ENCODE peak calls at places on chromosomes 2 and 18, in eight cellular contexts. C is T-helper 9 cell; X is NK-92 treated with Interleukin-12 subunit alpha and Interleukin-12 subunit beta, amount 100 ng/mL, for 24 hours; N is H7; K is GM04504; E is IMR-90; O is islet precursor cell; S is amniotic stem cell. J is an unnamed sample.

GRCh38 chr2:88641330-88641729 is 14.1 kb upstream of the EIF2AK3 start:
- DNase-seq in N (no peak), X (peak; percentile 40), C (no peak), O (no peak), K (no peak), E (no peak), S (no peak), J (no peak)

GRCh38 chr2:47695800-47696477 is 87.0 kb upstream of the MSH6 start:
- DNase-seq in O (peak; percentile 80), C (no peak), E (no peak), K (no peak), N (peak; percentile 35), S (no peak), X (no peak), J (peak; percentile 82)

GRCh38 chr2:43542285-43542933 is 53.4 kb downstream of the THADA start:
- DNase-seq in S (peak; percentile 6), C (no peak), K (no peak), X (no peak), O (no peak), N (peak; percentile 10), E (peak; percentile 68), J (no peak)

GRCh38 chr2:163732718-163733117 is 3.1 kb downstream of the FIGN start:
- DNase-seq in O (no peak), E (no peak), K (no peak), N (no peak), X (no peak), S (no peak), C (no peak), J (no peak)

GRCh38 chr2:230472619-230473018 is 56.6 kb downstream of the SP100 start:
- DNase-seq in X (peak; percentile 40), C (no peak), N (no peak), O (no peak), S (no peak), E (peak; percentile 59), K (peak; percentile 14), J (no peak)

GRCh38 chr2:14587119-14587518 is 45.4 kb upstream of the LRATD1 start:
- DNase-seq in E (peak; percentile 10), C (no peak), K (no peak), S (no peak), O (no peak), X (no peak), N (no peak), J (no peak)

GRCh38 chr2:113273031-113273551 is 5.6 kb downstream of the PAX8 start:
- DNase-seq in O (peak; percentile 75), N (peak; percentile 81), E (peak; percentile 47), S (no peak), C (peak; percentile 19), K (no peak), X (no peak), J (peak; percentile 89)

GRCh38 chr2:10579441-10580169 is 110.2 kb downstream of the NOL10 start:
- DNase-seq in X (no peak), S (no peak), C (no peak), O (no peak), E (no peak), K (no peak), N (no peak), J (no peak)

GRCh38 chr18:23634692-23635091 is 28.0 kb downstream of the ANKRD29 start:
- DNase-seq in K (no peak), S (no peak), E (no peak), X (no peak), N (no peak), C (no peak), O (no peak), J (no peak)

GRCh38 chr2:59077026-59077425 is 835.9 kb upstream of the FANCL start:
- DNase-seq in S (no peak), X (no peak), C (no peak), N (no peak), K (no peak), E (no peak), O (no peak), J (no peak)

GRCh38 chr2:159075726-159076125 is 107.3 kb downstream of the TANC1 start:
- DNase-seq in E (peak; percentile 48), C (no peak), S (no peak), O (no peak), K (no peak), N (no peak), X (no peak), J (no peak)

GRCh38 chr2:47688561-47688960 is 94.4 kb upstream of the MSH6 start:
- DNase-seq in X (no peak), S (no peak), N (no peak), C (no peak), E (no peak), K (no peak), O (no peak), J (no peak)

GRCh38 chr2:29596584-29596983 is 324.8 kb downstream of the ALK start:
- DNase-seq in N (no peak), S (no peak), O (no peak), K (no peak), X (no peak), E (no peak), C (no peak), J (no peak)

GRCh38 chr2:9152975-9153402 is 53.6 kb upstream of the ASAP2 start:
- DNase-seq in S (no peak), C (no peak), E (no peak), X (no peak), N (no peak), O (peak; percentile 56), K (no peak), J (no peak)

GRCh38 chr2:21468609-21469008 is 344.8 kb downstream of the TDRD15 start:
- DNase-seq in C (no peak), O (no peak), X (no peak), E (no peak), S (no peak), K (no peak), N (no peak), J (no peak)

GRCh38 chr2:172672114-172672513 is 63.5 kb upstream of the RAPGEF4 start:
- DNase-seq in E (peak; percentile 77), O (no peak), S (no peak), K (no peak), X (no peak), C (no peak), N (no peak), J (no peak)

GRCh38 chr2:27255660-27256059 is 7.2 kb downstream of the SLC30A3 start:
- DNase-seq in S (peak; percentile 46), O (no peak), C (no peak), K (peak; percentile 15), E (peak; percentile 67), X (no peak), N (no peak), J (no peak)

GRCh38 chr2:148300534-148300933 is 279.6 kb downstream of the MBD5 start:
- DNase-seq in O (no peak), N (no peak), E (peak; percentile 39), K (no peak), S (no peak), X (no peak), C (no peak), J (no peak)

GRCh38 chr2:121018136-121019057 is 266.6 kb downstream of the TFCP2L1 start:
- DNase-seq in N (peak; percentile 93), C (no peak), E (peak; percentile 34), K (no peak), S (no peak), O (peak; percentile 87), X (no peak), J (peak; percentile 91)

GRCh38 chr18:35203001-35203553 is 37.8 kb upstream of the ZNF397 start:
- DNase-seq in K (peak; percentile 15), S (no peak), C (no peak), O (no peak), N (no peak), X (no peak), E (no peak), J (no peak)

GRCh38 chr2:171279983-171280790 is 119.5 kb upstream of the TLK1 start:
- DNase-seq in N (no peak), O (no peak), S (no peak), K (no peak), X (no peak), E (no peak), C (no peak), J (no peak)

GRCh38 chr18:22847392-22847791 is 85.7 kb upstream of the RBBP8 start:
- DNase-seq in E (peak; percentile 51), N (no peak), O (no peak), C (no peak), K (no peak), X (no peak), S (no peak), J (no peak)

GRCh38 chr2:27870724-27871123 is 19.5 kb downstream of the RBKS start:
- DNase-seq in N (no peak), E (no peak), X (no peak), C (no peak), S (no peak), K (no peak), O (no peak), J (no peak)

GRCh38 chr2:26700078-26700477 is 7.6 kb downstream of the KCNK3 start:
- DNase-seq in O (no peak), C (no peak), X (no peak), K (no peak), N (no peak), S (no peak), E (no peak), J (no peak)

GRCh38 chr2:65746919-65747678 is 314.7 kb upstream of the SPRED2 start:
- DNase-seq in E (no peak), K (no peak), S (no peak), C (no peak), O (peak; percentile 81), X (no peak), N (peak; percentile 30), J (peak; percentile 73)

GRCh38 chr2:49640630-49641029 is 486.3 kb upstream of the FSHR start:
- DNase-seq in K (no peak), O (no peak), E (no peak), N (peak; percentile 4), C (no peak), S (no peak), X (no peak), J (no peak)

GRCh38 chr2:10161961-10162441 is 39.5 kb downstream of the RRM2 start:
- DNase-seq in N (peak; percentile 37), O (peak; percentile 49), E (no peak), S (no peak), X (no peak), K (no peak), C (no peak), J (peak; percentile 30)

GRCh38 chr18:23142285-23142929 is 7.1 kb downstream of the CABLES1 start:
- DNase-seq in N (no peak), S (no peak), C (no peak), X (no peak), E (no peak), K (no peak), O (no peak), J (no peak)

GRCh38 chr2:172658945-172659344 is 76.7 kb upstream of the RAPGEF4 start:
- DNase-seq in S (no peak), K (no peak), C (no peak), N (no peak), E (no peak), O (no peak), X (no peak), J (no peak)

J was measured in endodermal cell.